ENCODE peak calls at places on chromosomes 1 and 21, in five cellular contexts. One of them, this sample, is unnamed.

GRCh38 chr1:67978988-67979516 is 71.4 kb downstream of the DIRAS3 start:
- DNase-seq in GM12878: no peak
- DNase-seq in A549: peak
- DNase-seq in HepG2: peak
- DNase-seq in H1: no peak
- DNase-seq in this sample: no peak

GRCh38 chr1:24925082-24925779 is 4.8 kb downstream of the RUNX3 start:
- DNase-seq in HepG2: no peak
- DNase-seq in H1: no peak
- DNase-seq in GM12878: peak
- DNase-seq in A549: no peak
- DNase-seq in this sample: no peak

GRCh38 chr1:209805875-209806760 is at the start of gene IRF6:
- DNase-seq in HepG2: no peak
- DNase-seq in A549: peak
- DNase-seq in GM12878: no peak
- DNase-seq in H1: peak
- DNase-seq in this sample: peak

GRCh38 chr1:151920147-151920546 is 10.8 kb upstream of the THEM4 start:
- DNase-seq in H1: no peak
- DNase-seq in HepG2: no peak
- DNase-seq in GM12878: peak
- DNase-seq in A549: no peak
- DNase-seq in this sample: no peak

GRCh38 chr1:238608139-238608538 is 717.4 kb upstream of the ZP4 start:
- DNase-seq in H1: no peak
- DNase-seq in GM12878: no peak
- DNase-seq in A549: no peak
- DNase-seq in HepG2: no peak
- DNase-seq in this sample: no peak

GRCh38 chr1:89779541-89779940 is 41.3 kb upstream of the LRRC8D start:
- DNase-seq in A549: no peak
- DNase-seq in H1: no peak
- DNase-seq in HepG2: no peak
- DNase-seq in GM12878: no peak
- DNase-seq in this sample: no peak

GRCh38 chr1:75130312-75130677 is 3.9 kb upstream of the LHX8 start:
- DNase-seq in HepG2: no peak
- DNase-seq in GM12878: no peak
- DNase-seq in A549: no peak
- DNase-seq in H1: peak
- DNase-seq in this sample: no peak

GRCh38 chr1:70336050-70336449 is 18.5 kb downstream of the ANKRD13C start:
- DNase-seq in H1: no peak
- DNase-seq in HepG2: no peak
- DNase-seq in GM12878: no peak
- DNase-seq in A549: no peak
- DNase-seq in this sample: no peak

GRCh38 chr1:59761440-59761839 is 53.3 kb upstream of the HOOK1 start:
- DNase-seq in HepG2: no peak
- DNase-seq in H1: no peak
- DNase-seq in GM12878: no peak
- DNase-seq in A549: no peak
- DNase-seq in this sample: no peak

GRCh38 chr21:29343517-29343916 is 44.8 kb downstream of the BACH1 start:
- DNase-seq in H1: no peak
- DNase-seq in A549: no peak
- DNase-seq in HepG2: no peak
- DNase-seq in GM12878: no peak
- DNase-seq in this sample: no peak

GRCh38 chr1:110171134-110171733 is 20.9 kb downstream of the SLC6A17 start:
- DNase-seq in A549: no peak
- DNase-seq in GM12878: no peak
- DNase-seq in H1: no peak
- DNase-seq in HepG2: no peak
- DNase-seq in this sample: no peak

GRCh38 chr1:180137767-180138166 is 16.9 kb upstream of the QSOX1 start:
- DNase-seq in H1: no peak
- DNase-seq in A549: no peak
- DNase-seq in GM12878: no peak
- DNase-seq in HepG2: no peak
- DNase-seq in this sample: no peak

GRCh38 chr1:65146908-65147423 is 1.0 kb upstream of the AK4 start:
- DNase-seq in HepG2: no peak
- DNase-seq in GM12878: no peak
- DNase-seq in H1: no peak
- DNase-seq in A549: no peak
- DNase-seq in this sample: no peak

GRCh38 chr1:164673584-164674214 is 114.7 kb downstream of the PBX1 start:
- DNase-seq in GM12878: no peak
- DNase-seq in HepG2: peak
- DNase-seq in A549: peak
- DNase-seq in H1: peak
- DNase-seq in this sample: peak

GRCh38 chr1:164991763-164992162 is 364.8 kb downstream of the LMX1A start:
- DNase-seq in GM12878: no peak
- DNase-seq in HepG2: no peak
- DNase-seq in H1: no peak
- DNase-seq in A549: no peak
- DNase-seq in this sample: no peak

GRCh38 chr1:236636017-236636416 is 31.7 kb upstream of the HEATR1 start:
- DNase-seq in H1: no peak
- DNase-seq in HepG2: no peak
- DNase-seq in A549: no peak
- DNase-seq in GM12878: no peak
- DNase-seq in this sample: no peak

GRCh38 chr21:37800122-37800455 is 116.2 kb downstream of the KCNJ6 start:
- DNase-seq in A549: no peak
- DNase-seq in GM12878: no peak
- DNase-seq in H1: no peak
- DNase-seq in HepG2: no peak
- DNase-seq in this sample: no peak

GRCh38 chr1:46400398-46400797 is 6.3 kb downstream of the FAAH start:
- DNase-seq in H1: no peak
- DNase-seq in A549: no peak
- DNase-seq in GM12878: no peak
- DNase-seq in HepG2: no peak
- DNase-seq in this sample: no peak

GRCh38 chr1:222284466-222284865 is 263.4 kb downstream of the HHIPL2 start:
- DNase-seq in A549: no peak
- DNase-seq in H1: no peak
- DNase-seq in HepG2: no peak
- DNase-seq in GM12878: no peak
- DNase-seq in this sample: no peak

GRCh38 chr1:214281902-214282695 is 1.1 kb downstream of the SMYD2 start:
- DNase-seq in A549: peak
- DNase-seq in H1: no peak
- DNase-seq in HepG2: peak
- DNase-seq in GM12878: no peak
- DNase-seq in this sample: peak

GRCh38 chr1:25640646-25641328 is 24.2 kb downstream of the MAN1C1 start:
- DNase-seq in HepG2: no peak
- DNase-seq in GM12878: no peak
- DNase-seq in H1: peak
- DNase-seq in A549: no peak
- DNase-seq in this sample: no peak

GRCh38 chr21:44803651-44804050 is 2.0 kb upstream of the UBE2G2 start:
- DNase-seq in GM12878: no peak
- DNase-seq in HepG2: no peak
- DNase-seq in H1: no peak
- DNase-seq in A549: no peak
- DNase-seq in this sample: peak

GRCh38 chr21:35045539-35046222 is 3.4 kb downstream of the RUNX1 start:
- DNase-seq in GM12878: no peak
- DNase-seq in A549: no peak
- DNase-seq in H1: no peak
- DNase-seq in HepG2: no peak
- DNase-seq in this sample: no peak

GRCh38 chr1:118097622-118098348 is 87.2 kb downstream of the SPAG17 start:
- DNase-seq in H1: no peak
- DNase-seq in A549: no peak
- DNase-seq in HepG2: no peak
- DNase-seq in GM12878: no peak
- DNase-seq in this sample: no peak

GRCh38 chr1:21397813-21398188 is 42.1 kb upstream of the NBPF3 start:
- DNase-seq in H1: peak
- DNase-seq in A549: no peak
- DNase-seq in GM12878: no peak
- DNase-seq in HepG2: no peak
- DNase-seq in this sample: peak

DNA sequence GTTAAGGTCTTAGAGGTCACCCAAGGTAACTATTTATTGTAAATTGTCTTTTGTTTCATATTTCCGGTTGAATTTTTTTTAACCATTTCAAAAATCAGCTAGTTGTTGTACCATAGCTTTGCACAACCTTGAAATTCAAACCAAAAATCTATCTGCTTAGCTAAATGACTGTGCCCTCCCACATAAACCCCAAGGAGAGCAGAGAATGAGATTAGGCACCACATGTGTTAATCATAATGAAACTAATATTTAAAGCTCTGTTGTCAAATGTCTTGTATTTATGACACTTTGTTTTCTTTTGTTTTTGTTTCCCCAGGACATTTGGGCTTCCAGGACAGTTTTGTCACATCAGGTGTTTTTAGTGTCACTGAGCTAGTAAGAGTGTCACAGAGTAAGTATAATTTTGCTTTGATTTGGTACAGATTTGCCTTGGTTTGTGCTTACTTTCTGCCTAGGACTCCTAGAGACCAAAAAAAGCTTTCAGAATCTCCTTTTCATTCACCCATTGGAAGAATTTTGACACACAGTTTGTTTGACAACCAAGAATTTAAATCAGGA is 249.9 kb downstream of the NFIA start:
- DNase-seq in HepG2: no peak
- DNase-seq in A549: no peak
- DNase-seq in GM12878: peak
- DNase-seq in H1: no peak
- DNase-seq in this sample: no peak
- TF ChIP-seq KDM1A in HepG2: no peak
- TF ChIP-seq KDM1A in A549: no peak
- TF ChIP-seq KDM1A in GM12878: no peak
- TF ChIP-seq KDM1A in H1: no peak
- TF ChIP-seq KDM1A in this sample: no peak

GRCh38 chr1:29148656-29149491 is 25.2 kb upstream of the TMEM200B start:
- DNase-seq in HepG2: no peak
- DNase-seq in A549: no peak
- DNase-seq in H1: no peak
- DNase-seq in GM12878: no peak
- DNase-seq in this sample: no peak

GRCh38 chr1:29142714-29143113 is 19.0 kb upstream of the TMEM200B start:
- DNase-seq in GM12878: no peak
- DNase-seq in A549: no peak
- DNase-seq in H1: no peak
- DNase-seq in HepG2: no peak
- DNase-seq in this sample: no peak

GRCh38 chr1:29145739-29146437 is 22.2 kb upstream of the TMEM200B start:
- DNase-seq in HepG2: peak
- DNase-seq in H1: no peak
- DNase-seq in A549: peak
- DNase-seq in GM12878: no peak
- DNase-seq in this sample: no peak
- TF ChIP-seq KDM1A in HepG2: no peak
- TF ChIP-seq KDM1A in H1: no peak
- TF ChIP-seq KDM1A in A549: no peak
- TF ChIP-seq KDM1A in GM12878: no peak
- TF ChIP-seq KDM1A in this sample: no peak

GRCh38 chr1:105073660-105074059 is 1324.0 kb downstream of the AMY1C start:
- DNase-seq in GM12878: no peak
- DNase-seq in HepG2: no peak
- DNase-seq in H1: no peak
- DNase-seq in A549: no peak
- DNase-seq in this sample: no peak

GRCh38 chr1:105072850-105073249 is 1323.2 kb downstream of the AMY1C start:
- DNase-seq in H1: no peak
- DNase-seq in A549: no peak
- DNase-seq in GM12878: no peak
- DNase-seq in HepG2: no peak
- DNase-seq in this sample: no peak

GRCh38 chr1:105072446-105072845 is 1322.7 kb downstream of the AMY1C start:
- DNase-seq in H1: no peak
- DNase-seq in GM12878: no peak
- DNase-seq in HepG2: no peak
- DNase-seq in A549: no peak
- DNase-seq in this sample: no peak
- TF ChIP-seq KDM1A in H1: no peak
- TF ChIP-seq KDM1A in GM12878: no peak
- TF ChIP-seq KDM1A in HepG2: no peak
- TF ChIP-seq KDM1A in A549: no peak
- TF ChIP-seq KDM1A in this sample: no peak

GRCh38 chr1:51621161-51621560 is 4.3 kb downstream of the OSBPL9 start:
- DNase-seq in GM12878: no peak
- DNase-seq in HepG2: no peak
- DNase-seq in H1: no peak
- DNase-seq in A549: no peak
- DNase-seq in this sample: no peak
- TF ChIP-seq KDM1A in GM12878: no peak
- TF ChIP-seq KDM1A in HepG2: no peak
- TF ChIP-seq KDM1A in H1: no peak
- TF ChIP-seq KDM1A in A549: no peak
- TF ChIP-seq KDM1A in this sample: no peak